ENCODE peak calls at places on chromosomes 6 and 20, in six cellular contexts. V is lung; L is H7; S is IMR-90; R is CD8-positive, alpha-beta memory T cell; W is aorta. J is an unnamed sample. For H3K27me3, the result is how much of the 10 kb centered on the place peaks cover.

GRCh38 chr6:161401910-161402309 is 128.0 kb upstream of the AGPAT4 start:
- DNase-seq in S (no peak), W (no peak), V (no peak), L (no peak), R (no peak), J (no peak)

GRCh38 chr6:116485786-116486185 is 24.6 kb downstream of the CALHM6 start:
- DNase-seq in R (no peak), S (no peak), L (no peak), W (no peak), V (no peak), J (no peak)

GRCh38 chr6:41457303-41457670 is 88.9 kb upstream of the FOXP4 start:
- DNase-seq in R (no peak), W (no peak), L (no peak), V (no peak), S (no peak), J (no peak)

GRCh38 chr6:18997375-18997826 is 610.3 kb downstream of the RNF144B start:
- DNase-seq in W (no peak), R (no peak), S (peak), L (peak), V (no peak), J (no peak)

GRCh38 chr6:88165877-88166492 is at the start of gene CNR1:
- DNase-seq in V (peak), W (peak), S (no peak), L (peak), R (no peak), J (no peak)

GRCh38 chr20:23119456-23120216 is 33.5 kb upstream of the CD93 start:
- DNase-seq in S (no peak), R (no peak), V (no peak), W (peak), L (no peak), J (no peak)

GRCh38 chr20:9912290-9912689 is 73.4 kb upstream of the PAK5 start:
- DNase-seq in S (no peak), V (no peak), W (no peak), L (no peak), R (no peak), J (no peak)

GRCh38 chr6:13395272-13396237 is 67.2 kb upstream of the TBC1D7 start:
- DNase-seq in R (no peak), L (peak), W (peak), V (peak), S (peak), J (peak)

GRCh38 chr6:7138921-7139358 is 31.2 kb downstream of the RREB1 start:
- DNase-seq in R (no peak), V (peak), L (peak), W (no peak), S (no peak), J (no peak)

GRCh38 chr6:19552588-19552987 is 284.6 kb upstream of the ID4 start:
- DNase-seq in L (no peak), S (no peak), R (no peak), V (no peak), W (no peak), J (no peak)

GRCh38 chr20:21450572-21450971 is 53.2 kb upstream of the NKX2-4 start:
- DNase-seq in V (no peak), W (no peak), R (no peak), S (no peak), L (no peak), J (no peak)

GRCh38 chr20:46040902-46041535 is 12.0 kb downstream of the SLC12A5 start:
- DNase-seq in S (peak), L (peak), R (no peak), V (no peak), W (no peak), J (no peak)

GRCh38 chr6:111602481-111603404 is 2.9 kb downstream of the TRAF3IP2 start:
- DNase-seq in S (peak), R (no peak), L (no peak), W (peak), V (no peak), J (no peak)

GRCh38 chr20:49915118-49915379 is 280 bp downstream of the SPATA2 start:
- DNase-seq in L (no peak), W (no peak), S (no peak), V (no peak), R (no peak), J (no peak)

GRCh38 chr20:52200870-52201269 is 9.3 kb upstream of the ZFP64 start:
- DNase-seq in S (peak), L (no peak), V (no peak), W (no peak), R (no peak), J (no peak)

GRCh38 chr6:106037060-106037459 is 49.1 kb upstream of the PRDM1 start:
- DNase-seq in W (no peak), V (no peak), S (peak), L (no peak), R (no peak), J (peak)

GRCh38 chr6:112802154-112802553 is 455.0 kb downstream of the RFPL4B start:
- DNase-seq in S (peak), W (no peak), R (no peak), L (no peak), V (no peak), J (peak)

GRCh38 chr6:41177287-41177686 is 14.4 kb upstream of the TREM2 start:
- DNase-seq in V (no peak), S (no peak), L (no peak), W (no peak), R (no peak), J (no peak)

GRCh38 chr6:144248003-144248402 is 37.1 kb upstream of the UTRN start:
- DNase-seq in R (no peak), L (no peak), V (no peak), W (no peak), S (no peak), J (no peak)

GRCh38 chr20:38728237-38728761 is 4.0 kb downstream of the SLC32A1 start:
- DNase-seq in W (no peak), R (no peak), V (no peak), S (no peak), L (peak), J (no peak)

GRCh38 chr20:38730167-38730988 is 6.1 kb downstream of the SLC32A1 start:
- DNase-seq in S (no peak), R (no peak), W (no peak), V (no peak), L (peak), J (no peak)

GRCh38 chr20:38728911-38729642 is 4.8 kb downstream of the SLC32A1 start:
- DNase-seq in V (no peak), L (peak), R (no peak), W (no peak), S (no peak), J (no peak)

GRCh38 chr20:38730989-38731737 is 6.9 kb downstream of the SLC32A1 start:
- DNase-seq in W (peak), R (peak), V (peak), S (peak), L (peak), J (peak)

DNA sequence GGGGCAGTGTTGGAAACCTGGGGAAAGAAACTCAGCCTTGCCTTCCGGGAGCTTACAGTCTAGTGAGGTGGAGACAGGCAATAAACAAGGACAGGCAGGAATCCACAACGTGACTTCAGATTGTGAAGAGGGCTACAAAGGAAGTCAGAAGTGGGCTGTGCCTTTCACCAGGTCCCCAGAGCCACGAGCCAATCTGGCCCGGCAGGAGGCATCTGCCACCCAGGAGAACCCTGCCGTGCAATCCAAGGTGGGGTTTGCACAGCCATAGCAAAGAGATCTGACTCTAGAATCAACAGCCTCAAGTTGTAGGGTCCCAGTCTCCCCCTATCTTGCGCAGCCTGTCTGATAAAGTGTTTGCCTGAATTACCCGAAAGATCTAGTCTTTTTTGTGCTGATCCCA is 5.5 kb downstream of the SLC32A1 start:
- DNase-seq in V (no peak), W (no peak), R (no peak), L (no peak), S (no peak), J (no peak)
- H3K27me3 ChIP-seq in V (under half), W (under half), R (half or more), L (half or more), S (half or more), J (half or more)

GRCh38 chr6:30465582-30466306 is 23.6 kb upstream of the HLA-E start:
- DNase-seq in S (no peak), R (no peak), W (no peak), L (no peak), V (no peak), J (no peak)

GRCh38 chr6:30470968-30471367 is 18.3 kb upstream of the HLA-E start:
- DNase-seq in V (no peak), W (no peak), L (no peak), R (no peak), S (peak), J (no peak)
- H3K27me3 ChIP-seq in V (under half), W (under half), L (under half), R (half or more), S (under half), J (half or more)

GRCh38 chr6:100455230-100456124 is 9.2 kb downstream of the SIM1 start:
- DNase-seq in S (no peak), W (peak), L (peak), V (no peak), R (no peak), J (no peak)
- H3K27me3 ChIP-seq in S (half or more), W (under half), L (half or more), V (under half), R (half or more), J (half or more)

GRCh38 chr20:669573-669972 is 6.0 kb downstream of the SCRT2 start:
- DNase-seq in R (no peak), W (no peak), S (no peak), V (no peak), L (no peak), J (no peak)

GRCh38 chr20:668638-669037 is 7.0 kb downstream of the SCRT2 start:
- DNase-seq in R (no peak), V (no peak), L (no peak), W (no peak), S (no peak), J (no peak)

GRCh38 chr20:667351-668034 is 8.1 kb downstream of the SCRT2 start:
- DNase-seq in V (peak), W (peak), S (peak), R (peak), L (peak), J (no peak)

GRCh38 chr20:666877-667276 is 8.7 kb downstream of the SCRT2 start:
- DNase-seq in V (no peak), S (no peak), L (no peak), W (no peak), R (no peak), J (no peak)

DNA sequence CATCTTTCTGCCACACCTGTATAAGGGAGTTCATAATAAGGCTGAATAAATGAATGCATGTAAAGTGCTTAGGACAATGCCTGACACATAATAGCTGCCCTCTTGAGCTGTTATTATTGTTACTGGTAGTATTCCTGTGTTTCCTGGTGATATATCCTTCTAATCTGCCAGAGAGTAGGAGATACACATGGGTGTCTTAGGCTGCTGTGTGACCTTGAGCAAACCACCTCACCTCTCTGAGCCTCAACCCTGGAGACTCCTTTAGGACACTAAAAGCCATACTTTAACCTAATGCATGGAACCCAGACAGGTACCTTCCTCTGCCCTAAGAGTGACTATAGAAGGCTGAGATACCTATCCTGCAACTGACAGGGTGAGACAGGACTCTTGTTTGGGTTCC is 7.6 kb downstream of the SCRT2 start:
- DNase-seq in S (no peak), V (no peak), L (no peak), W (no peak), R (no peak), J (no peak)
- H3K27me3 ChIP-seq in S (half or more), V (under half), L (under half), W (under half), R (under half), J (half or more)

GRCh38 chr20:8372819-8373218 is 240.8 kb downstream of the PLCB1 start:
- DNase-seq in W (no peak), L (no peak), S (no peak), R (no peak), V (no peak), J (no peak)
- H3K27me3 ChIP-seq in W (under half), L (under half), S (under half), R (under half), V (under half), J (under half)

GRCh38 chr6:52253494-52253893 is 9.2 kb upstream of the IL17F start:
- DNase-seq in L (no peak), S (no peak), R (no peak), V (no peak), W (no peak), J (no peak)
- H3K27me3 ChIP-seq in L (under half), S (under half), R (under half), V (under half), W (under half), J (half or more)

GRCh38 chr20:64166712-64167615 is 2.7 kb downstream of the MYT1 start:
- DNase-seq in V (no peak), R (no peak), S (no peak), L (peak), W (no peak), J (no peak)
- H3K27me3 ChIP-seq in V (under half), R (under half), S (half or more), L (under half), W (under half), J (under half)

GRCh38 chr20:32052090-32052791 is at the start of gene HCK:
- DNase-seq in L (peak), V (peak), S (no peak), W (peak), R (no peak), J (no peak)

GRCh38 chr20:32052792-32053362 is 835 bp downstream of the HCK start:
- DNase-seq in W (peak), V (peak), L (peak), S (no peak), R (no peak), J (no peak)

GRCh38 chr20:32050851-32051556 is 1.0 kb upstream of the HCK start:
- DNase-seq in V (peak), L (peak), W (peak), R (no peak), S (no peak), J (no peak)

GRCh38 chr20:32051720-32052089 is 337 bp upstream of the HCK start:
- DNase-seq in W (peak), L (no peak), R (no peak), V (no peak), S (no peak), J (no peak)

GRCh38 chr20:32053648-32054047 is 1.6 kb downstream of the HCK start:
- DNase-seq in L (no peak), W (no peak), V (no peak), S (no peak), R (no peak), J (no peak)
- H3K27me3 ChIP-seq in L (under half), W (under half), V (under half), S (half or more), R (half or more), J (half or more)

DNA sequence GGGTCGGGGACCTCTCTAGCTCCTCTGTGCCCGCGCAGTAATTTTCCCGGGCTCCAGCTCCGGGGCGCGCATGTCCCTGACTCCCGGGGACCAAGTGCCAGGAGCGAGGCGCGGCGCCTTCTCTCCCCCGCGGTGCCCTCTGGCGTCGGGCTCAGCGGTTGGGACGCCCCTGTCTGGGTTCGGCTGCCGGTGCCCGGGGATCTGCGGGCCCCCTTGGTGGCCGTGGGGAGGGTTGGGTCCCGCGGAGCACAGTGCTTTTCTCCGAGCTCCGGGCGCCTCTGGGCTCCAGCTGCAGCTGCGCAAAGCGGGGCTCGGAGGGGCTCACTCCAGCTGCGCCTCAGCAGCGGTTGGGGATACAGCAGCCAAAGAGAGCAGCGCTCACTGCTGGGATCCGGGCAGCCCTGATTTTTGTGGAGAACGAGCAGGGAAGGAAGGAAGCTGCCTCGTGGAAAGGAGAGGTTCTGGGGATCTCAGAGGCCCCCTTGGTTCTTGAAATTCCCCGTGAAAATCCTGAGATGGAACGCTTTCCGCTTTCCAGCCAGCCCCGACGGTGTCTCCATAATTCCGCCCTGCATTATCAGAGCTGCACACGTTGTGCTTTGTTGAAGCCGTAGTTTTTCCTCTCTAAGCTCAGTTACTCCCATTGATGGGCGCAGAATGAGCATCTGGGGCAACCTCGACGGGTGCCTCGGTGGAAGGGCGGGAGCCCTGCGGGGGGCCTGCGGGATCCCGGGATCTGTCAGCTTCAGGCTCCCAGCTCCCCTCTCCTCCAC is 863 bp downstream of the PPP1R14C start:
- DNase-seq in S (no peak), W (peak), V (no peak), L (peak), R (no peak), J (peak)
- H3K27me3 ChIP-seq in S (half or more), W (under half), V (under half), L (half or more), R (under half), J (under half)

DNA sequence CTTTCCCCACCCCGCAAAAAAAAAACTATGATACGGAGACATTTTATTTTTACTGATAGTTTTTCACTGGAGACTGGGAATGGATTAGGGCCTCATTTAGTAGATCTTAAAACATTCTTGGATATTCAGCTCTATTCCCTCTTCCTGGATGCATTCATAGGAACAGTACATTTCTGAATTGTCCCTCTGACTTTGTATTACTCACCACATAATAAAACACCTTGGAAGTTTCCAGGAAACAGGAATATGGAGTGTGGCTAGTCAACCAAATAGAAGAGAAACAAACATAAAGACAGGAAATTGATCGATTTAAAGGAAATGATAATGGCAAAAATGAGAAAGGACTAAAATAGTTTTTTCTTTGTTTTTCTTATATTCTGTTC is 147.7 kb downstream of the GPX5 start:
- DNase-seq in S (no peak), V (no peak), R (no peak), L (no peak), W (no peak), J (no peak)
- H3K27me3 ChIP-seq in S (under half), V (under half), R (under half), L (under half), W (under half), J (under half)

J was measured in foreskin keratinocyte.